ENCODE peak calls at places on chromosomes 12 and 14, in six cellular contexts. H is thyroid gland; P is right cardiac atrium; W is mesendoderm; L is naive thymus-derived CD4-positive, alpha-beta T cell; O is GM23248. K is an unnamed sample.

GRCh38 chr12:57935839-57936512 is 5.4 kb upstream of the ATP23 start:
- DNase-seq in L (peak; percentile 94), H (peak; percentile 94), W (peak; percentile 98), O (peak; percentile 98), P (peak; percentile 95), K (peak; percentile 90)

GRCh38 chr12:42447371-42447786 is 121.4 kb downstream of the PPHLN1 start:
- DNase-seq in H (peak; percentile 40), L (no peak), P (no peak), O (no peak), W (no peak), K (no peak)

GRCh38 chr12:132433641-132434395 is 56.1 kb upstream of the FBRSL1 start:
- DNase-seq in W (no peak), L (no peak), P (peak; percentile 30), O (no peak), H (no peak), K (no peak)

GRCh38 chr14:99241314-99242035 is 30.5 kb downstream of the BCL11B start:
- DNase-seq in P (no peak), H (peak; percentile 79), L (peak; percentile 79), O (no peak), W (no peak), K (no peak)

GRCh38 chr14:68757618-68758081 is 35.2 kb downstream of the ZFP36L1 start:
- DNase-seq in H (no peak), P (peak; percentile 81), W (no peak), L (no peak), O (peak; percentile 23), K (no peak)

GRCh38 chr12:120654656-120655055 is 14.2 kb downstream of the CABP1 start:
- DNase-seq in P (peak; percentile 84), W (no peak), L (no peak), H (no peak), O (no peak), K (no peak)

GRCh38 chr14:71948101-71948500 is 15.9 kb downstream of the RGS6 start:
- DNase-seq in P (no peak), L (no peak), H (no peak), O (no peak), W (no peak), K (no peak)

GRCh38 chr12:50162225-50162624 is 4.9 kb downstream of the CERS5 start:
- DNase-seq in L (no peak), P (no peak), H (no peak), W (no peak), O (peak; percentile 77), K (no peak)

GRCh38 chr14:95444132-95445129 is 72.0 kb downstream of the SYNE3 start:
- DNase-seq in P (no peak), W (no peak), L (no peak), H (no peak), O (no peak), K (no peak)

GRCh38 chr14:39442293-39442692 is 10.1 kb upstream of the FBXO33 start:
- DNase-seq in O (no peak), W (no peak), P (peak; percentile 81), L (no peak), H (no peak), K (peak; percentile 70)

GRCh38 chr12:85016423-85016822 is 19.7 kb downstream of the TSPAN19 start:
- DNase-seq in P (no peak), L (no peak), O (peak; percentile 97), W (peak; percentile 8), H (no peak), K (peak; percentile 12)

GRCh38 chr12:78887008-78887407 is 22.4 kb downstream of the SYT1 start:
- DNase-seq in W (peak; percentile 76), L (no peak), P (no peak), O (peak; percentile 93), H (no peak), K (no peak)

GRCh38 chr12:80823393-80823792 is 106.7 kb downstream of the MYF5 start:
- DNase-seq in L (no peak), W (no peak), O (no peak), P (no peak), H (no peak), K (no peak)

GRCh38 chr14:73472182-73473114 is 14.1 kb upstream of the NUMB start:
- DNase-seq in L (peak; percentile 37), H (no peak), P (no peak), W (peak; percentile 76), O (peak; percentile 83), K (no peak)

GRCh38 chr12:112939761-112940357 is 1.6 kb downstream of the OAS3 start:
- DNase-seq in L (no peak), H (no peak), P (no peak), W (no peak), O (no peak), K (no peak)

GRCh38 chr14:99271951-99272668 is at the start of gene BCL11B:
- DNase-seq in L (peak; percentile 94), H (peak; percentile 91), O (peak; percentile 76), W (peak; percentile 97), P (peak; percentile 80), K (peak; percentile 83)

GRCh38 chr12:28865776-28866175 is 283.3 kb upstream of the FAR2 start:
- DNase-seq in O (peak; percentile 51), L (no peak), W (no peak), P (no peak), H (no peak), K (no peak)

GRCh38 chr12:123602651-123603195 is 824 bp downstream of the DDX55 start:
- DNase-seq in P (no peak), O (peak; percentile 58), L (no peak), W (no peak), H (no peak), K (no peak)

GRCh38 chr12:12266389-12266872 is 413 bp downstream of the LRP6 start:
- DNase-seq in O (peak; percentile 51), L (peak; percentile 10), H (peak; percentile 26), P (peak; percentile 50), W (peak; percentile 81), K (no peak)

GRCh38 chr12:121610239-121611149 is 15.8 kb upstream of the ORAI1 start:
- DNase-seq in O (peak; percentile 80), P (no peak), L (no peak), H (no peak), W (no peak), K (peak; percentile 38)

GRCh38 chr14:91873476-91874265 is 6.3 kb upstream of the TC2N start:
- DNase-seq in W (no peak), P (no peak), H (peak; percentile 72), L (peak; percentile 86), O (no peak), K (no peak)

GRCh38 chr12:52921488-52922165 is 16.8 kb upstream of the KRT8 start:
- DNase-seq in H (no peak), O (no peak), P (no peak), L (no peak), W (no peak), K (no peak)
- H3K27ac ChIP-seq in H (no peak overlapping the region), O (no peak overlapping the region), P (no peak overlapping the region), L (no peak overlapping the region), W (no peak overlapping the region), K (no peak overlapping the region)

GRCh38 chr12:68267892-68268396 is 14.5 kb upstream of the IL22 start:
- DNase-seq in W (no peak), O (peak; percentile 85), H (no peak), L (no peak), P (no peak), K (no peak)

GRCh38 chr12:68263366-68263765 is 10.0 kb upstream of the IL22 start:
- DNase-seq in W (no peak), L (no peak), O (peak; percentile 39), P (no peak), H (no peak), K (no peak)

GRCh38 chr12:68261947-68262346 is 8.5 kb upstream of the IL22 start:
- DNase-seq in W (no peak), H (no peak), O (no peak), P (no peak), L (no peak), K (no peak)

GRCh38 chr12:68264864-68265256 is 11.5 kb upstream of the IL22 start:
- DNase-seq in L (no peak), P (no peak), O (peak; percentile 82), H (no peak), W (no peak), K (no peak)

GRCh38 chr12:68264175-68264863 is 10.9 kb upstream of the IL22 start:
- DNase-seq in L (no peak), P (no peak), W (no peak), O (peak; percentile 68), H (no peak), K (no peak)
- H3K27me3 ChIP-seq in L (no peaks in the 10 kb centered on the region), P (no peaks in the 10 kb centered on the region), W (no peaks in the 10 kb centered on the region), O (no peaks in the 10 kb centered on the region), H (no peaks in the 10 kb centered on the region), K (no peaks in the 10 kb centered on the region)

DNA sequence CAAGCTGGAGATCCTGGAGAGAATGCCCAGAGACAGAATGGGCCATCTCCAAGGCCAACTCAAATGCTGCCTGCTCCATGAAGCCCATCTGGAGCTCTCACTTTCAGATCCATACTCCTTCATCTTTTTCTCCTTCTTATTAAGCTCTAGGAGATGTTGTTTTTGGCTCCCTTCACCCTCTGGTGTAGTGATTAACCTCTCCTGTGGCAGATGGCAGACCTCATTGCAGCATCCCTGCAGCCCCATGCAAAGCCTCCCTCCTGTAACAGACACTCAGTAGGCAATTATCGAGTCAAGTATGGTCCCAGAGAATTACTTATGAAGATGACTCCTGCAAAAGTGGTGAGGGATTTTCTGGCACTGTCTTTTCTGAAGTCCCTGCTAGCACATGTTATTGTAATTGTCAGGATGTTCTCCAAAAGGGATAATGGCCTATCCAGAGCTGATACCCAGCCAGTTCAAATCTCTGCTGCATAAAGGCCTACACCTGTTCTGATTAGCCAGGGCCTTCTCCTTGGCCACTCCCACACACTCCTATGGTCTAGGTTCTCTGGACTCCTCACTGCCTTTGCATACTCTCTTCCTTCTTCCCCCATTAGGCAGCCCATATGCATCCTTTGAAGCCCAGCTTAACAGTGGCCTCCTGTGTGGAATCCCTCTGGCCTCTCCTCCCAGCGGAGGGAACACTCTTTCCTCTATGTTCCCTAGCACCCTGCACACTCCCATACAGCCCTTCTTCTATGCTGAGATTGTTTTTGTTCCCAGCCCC is 43.7 kb upstream of the MDM1 start:
- DNase-seq in W (no peak), H (no peak), L (no peak), O (peak; percentile 30), P (no peak), K (no peak)
- H3K27ac ChIP-seq in W (no peak overlapping the region), H (no peak overlapping the region), L (no peak overlapping the region), O (no peak overlapping the region), P (no peak overlapping the region), K (no peak overlapping the region)

DNA sequence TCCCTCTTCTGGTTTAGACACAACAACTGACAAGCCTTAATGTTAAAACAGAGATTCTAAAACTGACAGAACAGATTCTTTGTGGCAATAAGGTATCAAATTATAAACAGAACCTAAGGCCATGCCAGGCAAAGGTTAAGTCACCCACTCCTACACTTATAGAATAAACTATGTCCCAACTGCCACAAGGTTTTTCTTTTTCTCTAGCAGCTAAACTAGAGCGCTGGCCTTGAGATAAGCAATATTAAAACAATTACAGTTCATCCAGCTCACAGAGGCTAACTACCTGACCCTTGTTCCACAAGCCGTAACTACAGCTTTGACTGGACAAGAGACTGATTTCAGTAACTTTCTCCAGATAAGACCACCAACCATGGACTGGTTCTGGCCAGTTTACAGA is 62.1 kb upstream of the VASH1 start:
- DNase-seq in H (no peak), P (no peak), W (no peak), L (no peak), O (no peak), K (no peak)
- H3K27me3 ChIP-seq in H (no peaks in the 10 kb centered on the region), P (no peaks in the 10 kb centered on the region), W (no peaks in the 10 kb centered on the region), L (no peaks in the 10 kb centered on the region), O (peaks cover 22% of the 10 kb centered on the region), K (no peaks in the 10 kb centered on the region)

GRCh38 chr14:90758959-90759358 is 57.3 kb downstream of the TTC7B start:
- DNase-seq in O (peak; percentile 77), H (peak; percentile 18), L (no peak), P (peak; percentile 86), W (no peak), K (peak; percentile 37)
- H3K27ac ChIP-seq in O (peak overlapping the region; percentile 81), H (peak overlapping the region; percentile 88), L (peak overlapping the region; percentile 75), P (peak overlapping the region; percentile 97), W (no peak overlapping the region), K (peak overlapping the region; percentile 94)

K was measured in dorsolateral prefrontal cortex.